ENCODE peak calls at places on chromosomes 1 and 21, in seven cellular contexts. N is aorta; P is EL; X is CD8-positive, alpha-beta T cell; W is HTR-8/SVneo; S is Daoy; K is activated CD8-positive, alpha-beta memory T cell treated with anti-CD3 and anti-CD28 coated beads, Interleukin-2, amount 50 U/mL, for 48 hours. C is an unnamed sample.

GRCh38 chr21:18228060-18228739 is 16.4 kb upstream of the CHODL start:
- DNase-seq in S (no peak), W (no peak), P (no peak), N (no peak), X (no peak), K (no peak), C (no peak)

GRCh38 chr1:119674835-119675289 is 26.8 kb upstream of the ZNF697 start:
- DNase-seq in K (no peak), S (peak; percentile 92), P (peak; percentile 93), W (peak; percentile 14), N (no peak), X (no peak), C (peak; percentile 93)

GRCh38 chr1:93137604-93138292 is 42.5 kb downstream of the TMED5 start:
- DNase-seq in N (no peak), P (no peak), K (no peak), X (no peak), W (no peak), S (no peak), C (no peak)

GRCh38 chr1:20069932-20070331 is at the start of gene PLA2G5:
- DNase-seq in N (peak; percentile 76), K (no peak), W (no peak), S (no peak), P (peak; percentile 24), X (no peak), C (peak; percentile 66)

GRCh38 chr21:36045993-36046392 is 14.3 kb downstream of the SETD4 start:
- DNase-seq in W (no peak), N (no peak), K (no peak), X (no peak), P (no peak), S (no peak), C (no peak)

GRCh38 chr1:3453891-3454810 is at the start of gene ARHGEF16:
- DNase-seq in K (no peak), X (no peak), P (peak; percentile 57), S (peak; percentile 76), N (peak; percentile 67), W (peak; percentile 36), C (peak; percentile 54)

GRCh38 chr1:211812584-211812983 is 18.0 kb downstream of the LPGAT1 start:
- DNase-seq in W (no peak), P (no peak), K (no peak), N (no peak), S (no peak), X (no peak), C (no peak)

GRCh38 chr1:174836543-174836942 is 163.2 kb upstream of the CACYBP start:
- DNase-seq in X (no peak), K (no peak), S (no peak), P (no peak), W (no peak), N (no peak), C (no peak)

GRCh38 chr1:112518186-112518585 is 9.4 kb downstream of the WNT2B start:
- DNase-seq in X (no peak), N (no peak), S (no peak), P (no peak), K (no peak), W (no peak), C (no peak)

GRCh38 chr1:205351984-205352713 is 4.6 kb downstream of the KLHDC8A start:
- DNase-seq in S (peak; percentile 66), P (peak; percentile 31), W (no peak), N (no peak), X (no peak), K (no peak), C (no peak)

GRCh38 chr1:17289756-17290155 is 18.2 kb upstream of the PADI4 start:
- DNase-seq in P (peak; percentile 57), S (peak; percentile 83), W (no peak), K (no peak), N (no peak), X (no peak), C (peak; percentile 92)

GRCh38 chr21:42827588-42827987 is 51.8 kb downstream of the WDR4 start:
- DNase-seq in N (no peak), K (no peak), W (no peak), X (no peak), P (no peak), S (no peak), C (no peak)

GRCh38 chr1:42658880-42659337 is 686 bp downstream of the PPIH start:
- DNase-seq in W (no peak), X (peak; percentile 49), P (peak; percentile 13), K (no peak), S (no peak), N (no peak), C (peak; percentile 39)

GRCh38 chr21:37849703-37850102 is 66.6 kb downstream of the KCNJ6 start:
- DNase-seq in P (peak; percentile 95), K (no peak), S (peak; percentile 33), N (no peak), W (peak; percentile 39), X (no peak), C (peak; percentile 93)

GRCh38 chr1:90712153-90712930 is 4.8 kb downstream of the BARHL2 start:
- DNase-seq in K (no peak), X (no peak), W (no peak), P (no peak), S (no peak), N (no peak), C (no peak)

GRCh38 chr1:153678519-153679336 is at the start of gene NPR1:
- DNase-seq in S (peak; percentile 40), W (no peak), N (peak; percentile 87), K (no peak), X (no peak), P (peak; percentile 36), C (peak; percentile 35)

GRCh38 chr21:29413683-29414082 is 115.0 kb downstream of the BACH1 start:
- DNase-seq in S (no peak), N (no peak), W (no peak), P (no peak), K (no peak), X (no peak), C (no peak)

GRCh38 chr1:171196351-171196750 is 11.3 kb downstream of the FMO2 start:
- DNase-seq in K (no peak), P (no peak), W (no peak), N (no peak), S (no peak), X (no peak), C (no peak)

GRCh38 chr1:172585348-172585747 is 52.4 kb downstream of the SUCO start:
- DNase-seq in X (no peak), W (no peak), K (no peak), S (no peak), N (no peak), P (peak; percentile 46), C (peak; percentile 65)

GRCh38 chr1:150563340-150564038 is 14.3 kb downstream of the ADAMTSL4 start:
- DNase-seq in X (peak; percentile 66), P (peak; percentile 48), W (no peak), K (no peak), N (peak; percentile 70), S (peak; percentile 60), C (peak; percentile 77)

GRCh38 chr1:204041803-204042505 is 31.0 kb upstream of the SOX13 start:
- DNase-seq in K (no peak), N (no peak), S (no peak), P (no peak), W (no peak), X (no peak), C (no peak)

GRCh38 chr1:151759241-151759640 is 4.1 kb downstream of the MRPL9 start:
- DNase-seq in P (no peak), W (no peak), K (no peak), N (no peak), S (no peak), X (no peak), C (peak; percentile 24)

GRCh38 chr1:5269901-5270300 is 615.5 kb downstream of the AJAP1 start:
- DNase-seq in P (no peak), K (peak; percentile 18), W (no peak), X (no peak), S (no peak), N (no peak), C (no peak)

GRCh38 chr1:56135069-56135863 is 444.1 kb downstream of the PLPP3 start:
- DNase-seq in N (no peak), K (no peak), W (no peak), P (no peak), S (no peak), X (no peak), C (peak; percentile 33)

GRCh38 chr21:38712076-38712475 is 93.7 kb upstream of the ETS2 start:
- DNase-seq in S (peak; percentile 54), P (peak; percentile 28), K (no peak), X (no peak), W (peak; percentile 20), N (no peak), C (peak; percentile 63)

GRCh38 chr1:90851711-90852050 is 134.6 kb upstream of the BARHL2 start:
- DNase-seq in S (no peak), W (no peak), P (no peak), N (no peak), K (no peak), X (no peak), C (no peak)

GRCh38 chr1:183096889-183097288 is 73.7 kb downstream of the LAMC1 start:
- DNase-seq in S (no peak), K (no peak), P (no peak), W (no peak), X (no peak), N (no peak), C (no peak)

GRCh38 chr1:159000627-159001026 is 9.1 kb upstream of the IFI16 start:
- DNase-seq in N (peak; percentile 90), S (peak; percentile 94), X (no peak), K (no peak), P (peak; percentile 92), W (peak; percentile 48), C (peak; percentile 95)

GRCh38 chr1:163361123-163361934 is 39.6 kb downstream of the NUF2 start:
- DNase-seq in P (no peak), S (peak; percentile 26), W (peak; percentile 9), N (no peak), X (no peak), K (no peak), C (peak; percentile 27)

GRCh38 chr21:28089599-28090421 is 902.9 kb downstream of the LTN1 start:
- DNase-seq in S (peak; percentile 8), X (no peak), P (no peak), N (peak; percentile 44), K (no peak), W (no peak), C (peak; percentile 50)

GRCh38 chr1:207084241-207084640 is 4.4 kb upstream of the C4BPB start:
- DNase-seq in N (no peak), P (peak; percentile 5), W (no peak), X (no peak), S (no peak), K (no peak), C (no peak)

GRCh38 chr1:174884001-174884400 is 115.7 kb upstream of the CACYBP start:
- DNase-seq in K (no peak), N (no peak), W (no peak), S (no peak), P (no peak), X (no peak), C (no peak)

GRCh38 chr1:26582053-26582835 is 52.7 kb downstream of the RPS6KA1 start:
- DNase-seq in S (peak; percentile 26), N (no peak), W (no peak), P (no peak), K (no peak), X (no peak), C (peak; percentile 54)

GRCh38 chr21:45356251-45356650 is 48.7 kb upstream of the COL18A1 start:
- DNase-seq in S (no peak), X (no peak), P (no peak), W (no peak), K (no peak), N (no peak), C (no peak)

GRCh38 chr1:56967900-56968832 is 2.4 kb upstream of the C8B start:
- DNase-seq in P (peak; percentile 48), W (no peak), S (peak; percentile 35), N (no peak), X (no peak), K (peak; percentile 57), C (peak; percentile 40)

GRCh38 chr1:181482521-181483083 is 715 bp upstream of the CACNA1E start:
- DNase-seq in S (peak; percentile 70), N (peak; percentile 49), X (no peak), P (no peak), K (peak; percentile 76), W (no peak), C (no peak)

C was measured in M059J.